ENCODE peak calls at places on chromosomes 16 and 17, in six cellular contexts. S is D341Med, P is transverse colon, T is GM03348, I is retina, N is GM12892. H is an unnamed sample.

GRCh38 chr16:26563018-26563417 is 503.7 kb upstream of the C16orf82 start:
- DNase-seq in P (no peak), N (no peak), S (no peak), I (no peak), T (no peak), H (no peak)

GRCh38 chr16:67109407-67110135 is at the start of gene PHAF1:
- DNase-seq in P (peak; percentile 97), T (peak; percentile 100), I (peak; percentile 99), S (peak; percentile 100), N (peak; percentile 97), H (peak; percentile 90)

GRCh38 chr16:30957456-30958163 is at the start of gene SETD1A:
- DNase-seq in T (peak; percentile 97), P (peak; percentile 98), N (peak; percentile 97), S (peak; percentile 95), I (peak; percentile 100), H (peak; percentile 96)

GRCh38 chr17:8124350-8125195 is 667 bp upstream of the HES7 start:
- DNase-seq in N (no peak), I (peak; percentile 52), P (no peak), T (no peak), S (no peak), H (peak; percentile 76)

GRCh38 chr17:66542967-66543525 is 240.6 kb downstream of the PRKCA start:
- DNase-seq in I (no peak), S (no peak), T (peak; percentile 58), N (no peak), P (no peak), H (no peak)

GRCh38 chr17:31903401-31903800 is 1.9 kb upstream of the UTP6 start:
- DNase-seq in S (no peak), T (no peak), I (no peak), N (no peak), P (no peak), H (no peak)

GRCh38 chr17:17385502-17385901 is 82.3 kb downstream of the NT5M start:
- DNase-seq in N (no peak), P (no peak), I (peak; percentile 88), T (no peak), S (peak; percentile 64), H (peak; percentile 100)

GRCh38 chr16:12764813-12765212 is 38.9 kb downstream of the CPPED1 start:
- DNase-seq in S (no peak), T (no peak), P (no peak), N (no peak), I (no peak), H (no peak)

GRCh38 chr17:32110596-32110995 is 31.7 kb upstream of the RHOT1 start:
- DNase-seq in I (no peak), T (no peak), N (no peak), S (no peak), P (no peak), H (no peak)

GRCh38 chr16:9499921-9500593 is 408.6 kb downstream of the HAPSTR1 start:
- DNase-seq in N (no peak), S (no peak), I (peak; percentile 49), P (no peak), T (no peak), H (peak; percentile 43)

GRCh38 chr17:50094243-50094752 is 853 bp upstream of the PDK2 start:
- DNase-seq in N (peak; percentile 64), T (peak; percentile 84), I (peak; percentile 96), P (peak; percentile 94), S (peak; percentile 94), H (peak; percentile 96)

GRCh38 chr17:58172369-58173071 is 5.7 kb downstream of the OR4D2 start:
- DNase-seq in T (no peak), P (no peak), I (no peak), N (no peak), S (peak; percentile 75), H (peak; percentile 93)

GRCh38 chr17:78986048-78986648 is 6.4 kb upstream of the LGALS3BP start:
- DNase-seq in N (no peak), P (peak; percentile 53), S (no peak), I (no peak), T (peak; percentile 40), H (no peak)

GRCh38 chr16:25912321-25912720 is 220.6 kb downstream of the HS3ST4 start:
- DNase-seq in S (no peak), I (no peak), T (no peak), N (no peak), P (no peak), H (no peak)

GRCh38 chr16:11078812-11079459 is 134.6 kb downstream of the CLEC16A start:
- DNase-seq in I (no peak), N (no peak), S (no peak), P (peak; percentile 56), T (peak; percentile 88), H (no peak)

GRCh38 chr17:64231567-64232141 is 31.4 kb downstream of the TEX2 start:
- DNase-seq in I (no peak), P (no peak), S (no peak), T (no peak), N (no peak), H (peak; percentile 66)

GRCh38 chr16:1535391-1536291 is 2.2 kb downstream of the TMEM204 start:
- DNase-seq in T (no peak), S (no peak), I (no peak), N (no peak), P (no peak), H (no peak)

GRCh38 chr17:19390951-19391350 is 4.0 kb upstream of the MFAP4 start:
- DNase-seq in I (no peak), P (no peak), S (no peak), T (no peak), N (no peak), H (no peak)

GRCh38 chr16:50025544-50025931 is 513 bp downstream of the CNEP1R1 start:
- DNase-seq in P (peak; percentile 20), T (no peak), N (peak; percentile 29), I (no peak), S (no peak), H (peak; percentile 57)